ENCODE peak calls at places on chromosome 6, in six cellular contexts. One of them, this sample, is unnamed.

GRCh38 chr6:34909484-34909883 is 20.4 kb downstream of the ANKS1A start:
- DNase-seq in NCI-H2081: no peak
- DNase-seq in stimulated activated CD4-positive, alpha-beta T cell treated with anti-CD3 and anti-CD28 coated beads, Interleukin-2, amount 100 ng/mL, for 4 hours: no peak
- DNase-seq in psoas muscle: no peak
- DNase-seq in HFFc6: no peak
- DNase-seq in fibroblast of mammary gland: no peak
- DNase-seq in this sample: no peak

GRCh38 chr6:52543729-52544324 is 33.0 kb downstream of the TRAM2 start:
- DNase-seq in stimulated activated CD4-positive, alpha-beta T cell treated with anti-CD3 and anti-CD28 coated beads, Interleukin-2, amount 100 ng/mL, for 4 hours: no peak
- DNase-seq in psoas muscle: no peak
- DNase-seq in NCI-H2081: no peak
- DNase-seq in HFFc6: peak
- DNase-seq in fibroblast of mammary gland: peak
- DNase-seq in this sample: no peak

GRCh38 chr6:167848783-167849182 is 22.1 kb downstream of the AFDN start:
- DNase-seq in psoas muscle: no peak
- DNase-seq in stimulated activated CD4-positive, alpha-beta T cell treated with anti-CD3 and anti-CD28 coated beads, Interleukin-2, amount 100 ng/mL, for 4 hours: no peak
- DNase-seq in HFFc6: no peak
- DNase-seq in NCI-H2081: no peak
- DNase-seq in fibroblast of mammary gland: no peak
- DNase-seq in this sample: no peak

GRCh38 chr6:127102299-127102698 is 16.2 kb upstream of the RSPO3 start:
- DNase-seq in psoas muscle: no peak
- DNase-seq in HFFc6: peak
- DNase-seq in fibroblast of mammary gland: peak
- DNase-seq in stimulated activated CD4-positive, alpha-beta T cell treated with anti-CD3 and anti-CD28 coated beads, Interleukin-2, amount 100 ng/mL, for 4 hours: no peak
- DNase-seq in NCI-H2081: no peak
- DNase-seq in this sample: no peak

GRCh38 chr6:152232494-152233151 is 404.5 kb downstream of the SYNE1 start:
- DNase-seq in psoas muscle: no peak
- DNase-seq in stimulated activated CD4-positive, alpha-beta T cell treated with anti-CD3 and anti-CD28 coated beads, Interleukin-2, amount 100 ng/mL, for 4 hours: no peak
- DNase-seq in NCI-H2081: no peak
- DNase-seq in fibroblast of mammary gland: peak
- DNase-seq in HFFc6: peak
- DNase-seq in this sample: no peak

GRCh38 chr6:150713876-150714275 is 114.2 kb downstream of the PLEKHG1 start:
- DNase-seq in HFFc6: no peak
- DNase-seq in psoas muscle: no peak
- DNase-seq in stimulated activated CD4-positive, alpha-beta T cell treated with anti-CD3 and anti-CD28 coated beads, Interleukin-2, amount 100 ng/mL, for 4 hours: no peak
- DNase-seq in fibroblast of mammary gland: no peak
- DNase-seq in NCI-H2081: no peak
- DNase-seq in this sample: no peak

GRCh38 chr6:108650781-108651180 is 90.1 kb downstream of the FOXO3 start:
- DNase-seq in psoas muscle: no peak
- DNase-seq in HFFc6: peak
- DNase-seq in fibroblast of mammary gland: peak
- DNase-seq in stimulated activated CD4-positive, alpha-beta T cell treated with anti-CD3 and anti-CD28 coated beads, Interleukin-2, amount 100 ng/mL, for 4 hours: no peak
- DNase-seq in NCI-H2081: no peak
- DNase-seq in this sample: no peak

GRCh38 chr6:39207421-39208232 is 21.6 kb downstream of the KCNK5 start:
- DNase-seq in HFFc6: no peak
- DNase-seq in stimulated activated CD4-positive, alpha-beta T cell treated with anti-CD3 and anti-CD28 coated beads, Interleukin-2, amount 100 ng/mL, for 4 hours: no peak
- DNase-seq in NCI-H2081: no peak
- DNase-seq in fibroblast of mammary gland: no peak
- DNase-seq in psoas muscle: no peak
- DNase-seq in this sample: no peak

GRCh38 chr6:44735631-44735963 is 348.1 kb downstream of the CDC5L start:
- DNase-seq in NCI-H2081: no peak
- DNase-seq in HFFc6: peak
- DNase-seq in psoas muscle: no peak
- DNase-seq in fibroblast of mammary gland: peak
- DNase-seq in stimulated activated CD4-positive, alpha-beta T cell treated with anti-CD3 and anti-CD28 coated beads, Interleukin-2, amount 100 ng/mL, for 4 hours: no peak
- DNase-seq in this sample: peak

GRCh38 chr6:12866422-12867029 is 150.0 kb downstream of the PHACTR1 start:
- DNase-seq in HFFc6: no peak
- DNase-seq in psoas muscle: no peak
- DNase-seq in fibroblast of mammary gland: no peak
- DNase-seq in stimulated activated CD4-positive, alpha-beta T cell treated with anti-CD3 and anti-CD28 coated beads, Interleukin-2, amount 100 ng/mL, for 4 hours: no peak
- DNase-seq in NCI-H2081: peak
- DNase-seq in this sample: no peak

GRCh38 chr6:4805553-4806307 is 29.5 kb downstream of the CDYL start:
- DNase-seq in psoas muscle: peak
- DNase-seq in HFFc6: peak
- DNase-seq in stimulated activated CD4-positive, alpha-beta T cell treated with anti-CD3 and anti-CD28 coated beads, Interleukin-2, amount 100 ng/mL, for 4 hours: no peak
- DNase-seq in NCI-H2081: peak
- DNase-seq in fibroblast of mammary gland: peak
- DNase-seq in this sample: no peak

GRCh38 chr6:128482642-128483041 is 37.8 kb downstream of the PTPRK start:
- DNase-seq in stimulated activated CD4-positive, alpha-beta T cell treated with anti-CD3 and anti-CD28 coated beads, Interleukin-2, amount 100 ng/mL, for 4 hours: no peak
- DNase-seq in psoas muscle: no peak
- DNase-seq in NCI-H2081: no peak
- DNase-seq in fibroblast of mammary gland: no peak
- DNase-seq in HFFc6: no peak
- DNase-seq in this sample: no peak

GRCh38 chr6:154302111-154302752 is 54.4 kb downstream of the IPCEF1 start:
- DNase-seq in HFFc6: peak
- DNase-seq in psoas muscle: no peak
- DNase-seq in fibroblast of mammary gland: peak
- DNase-seq in stimulated activated CD4-positive, alpha-beta T cell treated with anti-CD3 and anti-CD28 coated beads, Interleukin-2, amount 100 ng/mL, for 4 hours: no peak
- DNase-seq in NCI-H2081: no peak
- DNase-seq in this sample: no peak

GRCh38 chr6:32163559-32164258 is 686 bp upstream of the EGFL8 start:
- DNase-seq in fibroblast of mammary gland: no peak
- DNase-seq in psoas muscle: no peak
- DNase-seq in NCI-H2081: no peak
- DNase-seq in HFFc6: no peak
- DNase-seq in stimulated activated CD4-positive, alpha-beta T cell treated with anti-CD3 and anti-CD28 coated beads, Interleukin-2, amount 100 ng/mL, for 4 hours: no peak
- DNase-seq in this sample: no peak

GRCh38 chr6:37373822-37374514 is 20.2 kb downstream of the RNF8 start:
- DNase-seq in psoas muscle: no peak
- DNase-seq in fibroblast of mammary gland: no peak
- DNase-seq in stimulated activated CD4-positive, alpha-beta T cell treated with anti-CD3 and anti-CD28 coated beads, Interleukin-2, amount 100 ng/mL, for 4 hours: no peak
- DNase-seq in NCI-H2081: no peak
- DNase-seq in HFFc6: no peak
- DNase-seq in this sample: no peak

GRCh38 chr6:90082847-90083246 is 188.6 kb downstream of the GJA10 start:
- DNase-seq in HFFc6: no peak
- DNase-seq in fibroblast of mammary gland: no peak
- DNase-seq in psoas muscle: no peak
- DNase-seq in stimulated activated CD4-positive, alpha-beta T cell treated with anti-CD3 and anti-CD28 coated beads, Interleukin-2, amount 100 ng/mL, for 4 hours: no peak
- DNase-seq in NCI-H2081: no peak
- DNase-seq in this sample: no peak